ENCODE peak calls at places on chromosomes 5 and 9, in six cellular contexts. B is HL-60; C is astrocyte; E is fibroblast of the aortic adventitia; W is activated CD8-positive, alpha-beta T cell treated with anti-CD3 and anti-CD28 coated beads for 36 hours; S is RWPE1. A is an unnamed sample.

GRCh38 chr9:35816708-35817107 is 1.9 kb upstream of the HINT2 start:
- DNase-seq in S (no peak), B (no peak), W (no peak), C (no peak), E (no peak), A (no peak)

GRCh38 chr9:650362-650761 is 191.1 kb upstream of the DMRT1 start:
- DNase-seq in S (no peak), B (peak; percentile 25), C (no peak), W (peak; percentile 23), E (peak; percentile 32), A (no peak)

GRCh38 chr9:28456886-28457285 is 883.6 kb upstream of the C9orf72 start:
- DNase-seq in E (no peak), C (no peak), B (no peak), S (no peak), W (no peak), A (no peak)

GRCh38 chr9:34177906-34178697 is 741 bp upstream of the UBAP1 start:
- DNase-seq in S (no peak), E (no peak), W (no peak), B (no peak), C (no peak), A (no peak)

GRCh38 chr9:6538666-6539071 is 106.9 kb downstream of the GLDC start:
- DNase-seq in S (no peak), W (no peak), C (peak; percentile 50), B (no peak), E (peak; percentile 35), A (no peak)

GRCh38 chr9:72038890-72039410 is 21.5 kb downstream of the C9orf57 start:
- DNase-seq in S (peak; percentile 83), B (peak; percentile 51), W (peak; percentile 75), C (peak; percentile 37), E (peak; percentile 81), A (peak; percentile 72)

GRCh38 chr9:20442461-20443319 is 179.6 kb downstream of the MLLT3 start:
- DNase-seq in W (no peak), B (no peak), E (no peak), S (no peak), C (no peak), A (no peak)

GRCh38 chr9:99752710-99753109 is 69.0 kb upstream of the NR4A3 start:
- DNase-seq in W (no peak), E (peak; percentile 45), S (peak; percentile 74), B (no peak), C (peak; percentile 69), A (peak; percentile 73)

GRCh38 chr5:140432916-140433315 is 31.3 kb downstream of the ANKHD1 start:
- DNase-seq in W (no peak), E (no peak), S (no peak), B (no peak), C (no peak), A (no peak)

GRCh38 chr9:121566401-121567141 is 66.9 kb upstream of the GGTA1 start:
- DNase-seq in B (no peak), E (peak; percentile 60), S (peak; percentile 58), W (no peak), C (peak; percentile 73), A (peak; percentile 64)

GRCh38 chr9:127557466-127557869 is 54.6 kb upstream of the STXBP1 start:
- DNase-seq in B (no peak), E (peak; percentile 72), W (peak; percentile 34), C (no peak), S (no peak), A (peak; percentile 50)

GRCh38 chr9:17757816-17758215 is 178.9 kb downstream of the SH3GL2 start:
- DNase-seq in W (no peak), E (no peak), B (no peak), C (peak; percentile 1), S (no peak), A (peak; percentile 0)

GRCh38 chr5:111762895-111763294 is 5.9 kb upstream of the NREP start:
- DNase-seq in C (peak; percentile 64), W (no peak), S (no peak), E (no peak), B (no peak), A (no peak)

GRCh38 chr5:120604898-120605297 is 140.8 kb downstream of the PRR16 start:
- DNase-seq in W (no peak), B (no peak), S (peak; percentile 75), C (peak; percentile 98), E (peak; percentile 97), A (peak; percentile 94)

GRCh38 chr5:61262080-61262479 is 70.0 kb upstream of the ZSWIM6 start:
- DNase-seq in E (no peak), B (no peak), W (no peak), C (no peak), S (no peak), A (no peak)

GRCh38 chr9:111910428-111910827 is 13.8 kb downstream of the UGCG start:
- DNase-seq in W (peak; percentile 41), C (no peak), B (no peak), E (no peak), S (no peak), A (no peak)

GRCh38 chr5:117800261-117800660 is 1188.1 kb downstream of the DTWD2 start:
- DNase-seq in S (no peak), E (no peak), B (no peak), C (no peak), W (no peak), A (peak; percentile 14)

GRCh38 chr9:121946465-121946864 is 146.6 kb downstream of the TTLL11 start:
- DNase-seq in B (no peak), W (no peak), E (no peak), C (no peak), S (no peak), A (no peak)

GRCh38 chr5:93517828-93518227 is 63.2 kb downstream of the NR2F1-AS1 start:
- DNase-seq in W (no peak), S (no peak), E (peak; percentile 55), C (no peak), B (no peak), A (no peak)

GRCh38 chr5:89968870-89969472 is 440.6 kb downstream of the CETN3 start:
- DNase-seq in C (peak; percentile 72), E (peak; percentile 45), S (no peak), B (no peak), W (no peak), A (no peak)

GRCh38 chr5:92907914-92908606 is 673.0 kb downstream of the NR2F1-AS1 start:
- DNase-seq in E (peak; percentile 68), C (peak; percentile 74), W (no peak), S (no peak), B (no peak), A (peak; percentile 47)

GRCh38 chr9:133731876-133732321 is 6.3 kb downstream of the SARDH start:
- DNase-seq in W (no peak), S (peak; percentile 97), E (peak; percentile 21), B (no peak), C (peak; percentile 10), A (peak; percentile 28)

GRCh38 chr9:7549261-7549660 is 250.3 kb downstream of the DMAC1 start:
- DNase-seq in B (no peak), W (peak; percentile 16), S (no peak), C (no peak), E (no peak), A (no peak)

GRCh38 chr9:125997510-125997823 is 250.3 kb downstream of the PBX3 start:
- DNase-seq in C (no peak), B (no peak), W (no peak), S (no peak), E (no peak), A (no peak)

GRCh38 chr5:173629628-173630027 is 13.2 kb upstream of the BOD1 start:
- DNase-seq in E (no peak), W (peak; percentile 31), S (no peak), B (no peak), C (no peak), A (no peak)
- TF ChIP-seq CTCF in E (peak; percentile 12), W (peak; percentile 52), S (no peak), B (no peak), C (no peak), A (peak; percentile 74)

GRCh38 chr9:130217838-130218237 is 45.6 kb downstream of the NCS1 start:
- DNase-seq in E (no peak), B (no peak), W (no peak), C (no peak), S (no peak), A (no peak)

GRCh38 chr9:130219661-130220081 is 45.9 kb upstream of the HMCN2 start:
- DNase-seq in E (no peak), S (no peak), C (no peak), W (no peak), B (no peak), A (no peak)

GRCh38 chr9:130222833-130223232 is 42.7 kb upstream of the HMCN2 start:
- DNase-seq in B (no peak), S (no peak), E (no peak), C (no peak), W (no peak), A (no peak)

GRCh38 chr9:130225071-130225470 is 40.5 kb upstream of the HMCN2 start:
- DNase-seq in B (no peak), W (no peak), E (no peak), S (no peak), C (no peak), A (no peak)

GRCh38 chr9:130220351-130220750 is 45.2 kb upstream of the HMCN2 start:
- DNase-seq in E (peak; percentile 56), B (no peak), S (no peak), C (no peak), W (no peak), A (no peak)
- TF ChIP-seq CTCF in E (peak; percentile 55), B (no peak), S (no peak), C (no peak), W (no peak), A (peak; percentile 12)

DNA sequence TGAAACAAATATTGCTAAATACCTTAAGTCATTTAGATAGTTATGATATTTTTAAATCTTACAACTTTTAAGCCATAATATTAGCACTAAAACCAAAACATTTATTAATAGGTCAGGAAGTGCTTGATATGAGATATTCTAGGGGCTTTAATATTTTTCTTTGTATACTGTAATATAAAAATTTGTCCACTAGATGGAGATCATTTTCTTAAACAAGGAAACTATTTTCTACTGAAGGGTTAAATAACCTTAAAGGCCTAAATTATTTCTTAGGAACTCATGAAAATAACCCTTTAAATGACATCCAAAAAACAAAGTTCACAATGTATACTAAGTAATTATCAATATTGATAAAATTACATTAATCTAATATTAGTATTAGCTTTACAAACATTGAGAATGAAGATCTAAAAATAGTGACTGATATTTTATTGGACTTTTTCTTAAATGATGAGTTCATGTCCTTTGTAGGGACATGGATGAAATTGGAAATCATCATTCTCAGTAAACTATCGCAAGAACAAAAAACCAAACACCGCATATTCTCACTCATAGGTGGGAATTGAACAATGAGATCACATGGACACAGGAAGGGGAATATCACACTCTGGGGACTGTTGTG is 635.7 kb downstream of the RAB3C start:
- DNase-seq in C (no peak), B (no peak), E (peak; percentile 15), W (no peak), S (peak; percentile 45), A (no peak)
- TF ChIP-seq CTCF in C (peak; percentile 19), B (no peak), E (peak; percentile 32), W (peak; percentile 42), S (peak; percentile 69), A (peak; percentile 78)

GRCh38 chr5:139253115-139253514 is 40.4 kb upstream of the MATR3 start:
- DNase-seq in E (no peak), S (no peak), W (no peak), C (no peak), B (no peak), A (no peak)

GRCh38 chr5:139248826-139249453 is 44.6 kb upstream of the MATR3 start:
- DNase-seq in W (no peak), E (no peak), B (no peak), C (no peak), S (no peak), A (no peak)

GRCh38 chr5:139251695-139252288 is 41.7 kb upstream of the MATR3 start:
- DNase-seq in B (no peak), E (peak; percentile 22), W (no peak), S (no peak), C (peak; percentile 45), A (no peak)

GRCh38 chr5:139246394-139246793 is 47.1 kb upstream of the MATR3 start:
- DNase-seq in B (peak; percentile 50), C (no peak), W (peak; percentile 85), S (peak; percentile 63), E (peak; percentile 23), A (peak; percentile 36)

GRCh38 chr5:139251281-139251687 is 42.3 kb upstream of the MATR3 start:
- DNase-seq in S (no peak), E (no peak), B (no peak), W (peak; percentile 68), C (no peak), A (no peak)
- TF ChIP-seq CTCF in S (no peak), E (peak; percentile 9), B (no peak), W (peak; percentile 53), C (no peak), A (no peak)